ENCODE peak calls at places on chromosomes 4 and X, in four cellular contexts. One of them, this sample, is unnamed.

GRCh38 chrX:34275710-34276109 is 143.6 kb upstream of the FAM47A start:
- DNase-seq in GM12878: no peak
- DNase-seq in K562: no peak
- DNase-seq in endothelial cell of umbilical vein: peak
- DNase-seq in this sample: no peak

GRCh38 chr4:128475597-128475996 is 188.0 kb upstream of the PGRMC2 start:
- DNase-seq in endothelial cell of umbilical vein: no peak
- DNase-seq in GM12878: no peak
- DNase-seq in K562: no peak
- DNase-seq in this sample: no peak

GRCh38 chrX:31209005-31209612 is 137.3 kb upstream of the FTHL17 start:
- DNase-seq in endothelial cell of umbilical vein: peak
- DNase-seq in K562: no peak
- DNase-seq in GM12878: no peak
- DNase-seq in this sample: peak

GRCh38 chr4:148443550-148444295 is 1.5 kb upstream of the NR3C2 start:
- DNase-seq in endothelial cell of umbilical vein: peak
- DNase-seq in K562: no peak
- DNase-seq in GM12878: no peak
- DNase-seq in this sample: no peak

GRCh38 chr4:153233761-153234371 is 29.6 kb downstream of the TRIM2 start:
- DNase-seq in K562: no peak
- DNase-seq in endothelial cell of umbilical vein: peak
- DNase-seq in GM12878: no peak
- DNase-seq in this sample: peak

GRCh38 chr4:145216532-145216931 is 36.1 kb upstream of the OTUD4 start:
- DNase-seq in K562: no peak
- DNase-seq in endothelial cell of umbilical vein: peak
- DNase-seq in GM12878: no peak
- DNase-seq in this sample: peak

GRCh38 chr4:67871867-67872266 is 11.9 kb downstream of the TMPRSS11D start:
- DNase-seq in GM12878: no peak
- DNase-seq in K562: no peak
- DNase-seq in endothelial cell of umbilical vein: peak
- DNase-seq in this sample: peak

GRCh38 chr4:1465173-1466033 is 59.2 kb upstream of the NKX1-1 start:
- DNase-seq in endothelial cell of umbilical vein: no peak
- DNase-seq in GM12878: no peak
- DNase-seq in K562: no peak
- DNase-seq in this sample: no peak

GRCh38 chr4:122762520-122762919 is 30.0 kb downstream of the BBS12 start:
- DNase-seq in GM12878: no peak
- DNase-seq in endothelial cell of umbilical vein: no peak
- DNase-seq in K562: no peak
- DNase-seq in this sample: no peak

GRCh38 chrX:6708041-6708440 is 173.1 kb upstream of the VCX3A start:
- DNase-seq in K562: no peak
- DNase-seq in GM12878: no peak
- DNase-seq in endothelial cell of umbilical vein: no peak
- DNase-seq in this sample: no peak

GRCh38 chr4:23930750-23931488 is 41.1 kb upstream of the PPARGC1A start:
- DNase-seq in K562: no peak
- DNase-seq in GM12878: no peak
- DNase-seq in endothelial cell of umbilical vein: no peak
- DNase-seq in this sample: no peak

GRCh38 chr4:11765849-11766453 is 337.3 kb upstream of the HS3ST1 start:
- DNase-seq in GM12878: no peak
- DNase-seq in endothelial cell of umbilical vein: peak
- DNase-seq in K562: peak
- DNase-seq in this sample: peak

GRCh38 chr4:175308236-175308635 is 390.1 kb downstream of the ADAM29 start:
- DNase-seq in GM12878: no peak
- DNase-seq in K562: no peak
- DNase-seq in endothelial cell of umbilical vein: no peak
- DNase-seq in this sample: peak

GRCh38 chr4:133245226-133245625 is 96.1 kb downstream of the PCDH10 start:
- DNase-seq in endothelial cell of umbilical vein: no peak
- DNase-seq in K562: no peak
- DNase-seq in GM12878: no peak
- DNase-seq in this sample: no peak

GRCh38 chrX:42219231-42219630 is 295.9 kb upstream of the CASK start:
- DNase-seq in endothelial cell of umbilical vein: no peak
- DNase-seq in GM12878: no peak
- DNase-seq in K562: no peak
- DNase-seq in this sample: no peak

GRCh38 chr4:114208747-114209146 is 229.3 kb upstream of the ARSJ start:
- DNase-seq in GM12878: no peak
- DNase-seq in K562: no peak
- DNase-seq in endothelial cell of umbilical vein: no peak
- DNase-seq in this sample: peak

GRCh38 chr4:130648570-130648969 is 1552.6 kb downstream of the C4orf33 start:
- DNase-seq in K562: no peak
- DNase-seq in endothelial cell of umbilical vein: no peak
- DNase-seq in GM12878: no peak
- DNase-seq in this sample: no peak

GRCh38 chrX:78092296-78092695 is 11.8 kb upstream of the PGK1 start:
- DNase-seq in K562: no peak
- DNase-seq in endothelial cell of umbilical vein: peak
- DNase-seq in GM12878: peak
- DNase-seq in this sample: peak

GRCh38 chr4:37471971-37472370 is 214.2 kb downstream of the RELL1 start:
- DNase-seq in endothelial cell of umbilical vein: no peak
- DNase-seq in K562: no peak
- DNase-seq in GM12878: no peak
- DNase-seq in this sample: no peak

GRCh38 chr4:164956766-164957643 is 20.5 kb downstream of the TRIM61 start:
- DNase-seq in K562: peak
- DNase-seq in endothelial cell of umbilical vein: peak
- DNase-seq in GM12878: peak
- DNase-seq in this sample: peak

GRCh38 chr4:105462042-105462421 is 11.8 kb downstream of the PPA2 start:
- DNase-seq in endothelial cell of umbilical vein: no peak
- DNase-seq in GM12878: no peak
- DNase-seq in K562: no peak
- DNase-seq in this sample: no peak

GRCh38 chrX:15854080-15854655 is 445 bp downstream of the AP1S2 start:
- DNase-seq in GM12878: no peak
- DNase-seq in K562: peak
- DNase-seq in endothelial cell of umbilical vein: no peak
- DNase-seq in this sample: no peak

GRCh38 chr4:74402692-74403460 is 37.9 kb downstream of the EREG start:
- DNase-seq in GM12878: peak
- DNase-seq in endothelial cell of umbilical vein: no peak
- DNase-seq in K562: no peak
- DNase-seq in this sample: no peak

GRCh38 chr4:19375405-19375804 is 876.3 kb upstream of the SLIT2 start:
- DNase-seq in GM12878: no peak
- DNase-seq in K562: no peak
- DNase-seq in endothelial cell of umbilical vein: no peak
- DNase-seq in this sample: no peak

GRCh38 chr4:51909236-51909703 is 66.3 kb downstream of the DCUN1D4 start:
- DNase-seq in K562: no peak
- DNase-seq in GM12878: no peak
- DNase-seq in endothelial cell of umbilical vein: no peak
- DNase-seq in this sample: no peak

GRCh38 chrX:112816908-112817307 is 23.7 kb downstream of the AMOT start:
- DNase-seq in GM12878: no peak
- DNase-seq in endothelial cell of umbilical vein: no peak
- DNase-seq in K562: no peak
- DNase-seq in this sample: no peak

GRCh38 chr4:135917016-135917415 is 1615.3 kb downstream of the PCDH18 start:
- DNase-seq in GM12878: no peak
- DNase-seq in endothelial cell of umbilical vein: no peak
- DNase-seq in K562: no peak
- DNase-seq in this sample: peak

GRCh38 chr4:182145360-182145905 is 97.8 kb upstream of the TENM3 start:
- DNase-seq in GM12878: no peak
- DNase-seq in endothelial cell of umbilical vein: no peak
- DNase-seq in K562: no peak
- DNase-seq in this sample: no peak

GRCh38 chr4:7627251-7628250 is 192.8 kb upstream of the PSAPL1 start:
- DNase-seq in K562: no peak
- DNase-seq in endothelial cell of umbilical vein: no peak
- DNase-seq in GM12878: no peak
- DNase-seq in this sample: no peak

GRCh38 chr4:6549890-6550620 is 24.9 kb upstream of the MAN2B2 start:
- DNase-seq in GM12878: no peak
- DNase-seq in endothelial cell of umbilical vein: no peak
- DNase-seq in K562: no peak
- DNase-seq in this sample: no peak

GRCh38 chr4:162791321-162791720 is 375.4 kb downstream of the NAF1 start:
- DNase-seq in GM12878: no peak
- DNase-seq in K562: no peak
- DNase-seq in endothelial cell of umbilical vein: no peak
- DNase-seq in this sample: no peak

GRCh38 chr4:186722856-186723206 is 825 bp downstream of the FAT1 start:
- DNase-seq in GM12878: no peak
- DNase-seq in K562: no peak
- DNase-seq in endothelial cell of umbilical vein: no peak
- DNase-seq in this sample: no peak

GRCh38 chr4:66331761-66332160 is 661.5 kb upstream of the EPHA5 start:
- DNase-seq in K562: no peak
- DNase-seq in GM12878: no peak
- DNase-seq in endothelial cell of umbilical vein: no peak
- DNase-seq in this sample: no peak

GRCh38 chr4:183838987-183839712 is 66.0 kb upstream of the STOX2 start:
- DNase-seq in GM12878: no peak
- DNase-seq in endothelial cell of umbilical vein: peak
- DNase-seq in K562: no peak
- DNase-seq in this sample: peak
- TF ChIP-seq FOS in GM12878: no peak
- TF ChIP-seq FOS in endothelial cell of umbilical vein: no peak
- TF ChIP-seq FOS in K562: no peak
- TF ChIP-seq FOS in this sample: no peak

GRCh38 chrX:120504569-120504968 is 35.5 kb upstream of the LAMP2 start:
- DNase-seq in GM12878: no peak
- DNase-seq in endothelial cell of umbilical vein: no peak
- DNase-seq in K562: no peak
- DNase-seq in this sample: no peak
- TF ChIP-seq FOS in GM12878: no peak
- TF ChIP-seq FOS in endothelial cell of umbilical vein: no peak
- TF ChIP-seq FOS in K562: no peak
- TF ChIP-seq FOS in this sample: no peak

GRCh38 chr4:16659120-16659519 is 239.3 kb downstream of the LDB2 start:
- DNase-seq in K562: no peak
- DNase-seq in endothelial cell of umbilical vein: no peak
- DNase-seq in GM12878: no peak
- DNase-seq in this sample: no peak
- TF ChIP-seq FOS in K562: no peak
- TF ChIP-seq FOS in endothelial cell of umbilical vein: no peak
- TF ChIP-seq FOS in GM12878: no peak
- TF ChIP-seq FOS in this sample: no peak

DNA sequence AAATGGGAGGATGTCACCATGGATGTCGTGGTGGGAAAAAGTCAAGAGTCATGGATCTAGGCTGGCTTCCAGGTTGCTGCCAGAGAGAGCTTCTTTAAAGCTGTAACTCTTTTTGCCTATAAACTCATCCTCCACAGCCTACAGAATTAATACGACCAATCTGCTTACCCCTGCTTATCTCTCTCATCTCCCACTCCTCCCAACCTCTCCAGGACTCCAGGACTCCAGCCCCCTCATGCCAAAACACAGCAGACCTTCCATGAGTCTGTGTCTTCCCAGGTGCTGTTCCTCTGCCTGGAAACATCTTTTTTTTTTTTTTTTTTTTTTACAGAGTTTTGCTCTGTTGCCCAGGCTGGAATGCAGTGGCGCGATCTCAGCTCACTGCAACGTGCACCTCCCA is 15.3 kb upstream of the SLC10A4 start:
- DNase-seq in GM12878: no peak
- DNase-seq in K562: no peak
- DNase-seq in endothelial cell of umbilical vein: no peak
- DNase-seq in this sample: no peak
- TF ChIP-seq FOS in GM12878: no peak
- TF ChIP-seq FOS in K562: no peak
- TF ChIP-seq FOS in endothelial cell of umbilical vein: no peak
- TF ChIP-seq FOS in this sample: no peak

GRCh38 chr4:138063581-138063980 is 178.6 kb downstream of the SLC7A11 start:
- DNase-seq in endothelial cell of umbilical vein: no peak
- DNase-seq in GM12878: no peak
- DNase-seq in K562: no peak
- DNase-seq in this sample: no peak
- TF ChIP-seq FOS in endothelial cell of umbilical vein: no peak
- TF ChIP-seq FOS in GM12878: no peak
- TF ChIP-seq FOS in K562: no peak
- TF ChIP-seq FOS in this sample: no peak

DNA sequence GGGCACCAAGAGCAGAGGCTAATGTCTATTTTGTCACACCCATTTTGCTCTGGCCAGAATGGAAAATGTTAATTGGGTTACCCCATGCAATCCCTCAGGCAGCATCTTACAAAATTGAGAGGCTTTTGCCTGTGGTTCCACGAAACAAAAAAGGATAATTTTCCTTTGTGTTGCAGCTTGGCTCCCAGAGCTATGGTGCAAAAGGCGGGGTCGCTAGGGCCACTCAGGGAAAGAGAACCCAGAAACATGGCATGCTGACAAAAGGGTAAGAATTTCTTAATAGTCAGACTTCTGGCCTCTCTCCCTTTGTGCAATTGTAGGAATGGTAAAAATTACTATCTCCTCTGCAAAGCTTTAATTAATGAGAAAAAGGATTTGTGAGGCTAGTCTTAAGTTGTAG is 119.6 kb upstream of the BANK1 start:
- DNase-seq in K562: no peak
- DNase-seq in endothelial cell of umbilical vein: no peak
- DNase-seq in GM12878: no peak
- DNase-seq in this sample: no peak
- TF ChIP-seq FOS in K562: no peak
- TF ChIP-seq FOS in endothelial cell of umbilical vein: no peak
- TF ChIP-seq FOS in GM12878: no peak
- TF ChIP-seq FOS in this sample: no peak

DNA sequence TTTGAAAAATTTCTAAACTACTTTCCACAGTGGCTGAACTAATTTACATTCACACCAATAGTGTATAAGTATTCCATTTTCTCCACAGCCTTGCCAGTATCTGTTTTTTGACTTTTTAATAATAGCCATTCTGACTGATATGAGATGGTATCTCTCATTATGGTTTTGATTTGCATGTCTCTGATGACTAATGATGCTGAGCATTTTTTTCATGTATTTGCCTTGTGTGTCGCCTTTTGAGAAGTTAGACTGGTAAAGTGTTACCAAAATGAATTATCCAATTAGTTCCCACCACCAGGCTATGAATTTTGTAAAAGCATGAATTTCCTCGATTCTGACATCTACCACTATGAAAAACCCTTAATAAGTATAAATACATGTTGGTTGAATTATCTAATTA is 242.2 kb upstream of the GK2 start:
- DNase-seq in GM12878: no peak
- DNase-seq in K562: no peak
- DNase-seq in endothelial cell of umbilical vein: no peak
- DNase-seq in this sample: no peak
- TF ChIP-seq FOS in GM12878: no peak
- TF ChIP-seq FOS in K562: no peak
- TF ChIP-seq FOS in endothelial cell of umbilical vein: no peak
- TF ChIP-seq FOS in this sample: no peak

This sample was measured in IMR-90.